ENCODE peak calls at places on chromosomes 13 and 19, in seven cellular contexts. J is transverse colon, A is adrenal gland, Q is GM13977, Y is left lung, N is mesothelial cell of epicardium, G is breast epithelium. C is an unnamed sample.

GRCh38 chr13:30113983-30114491 is 193.3 kb downstream of the KATNAL1 start:
- DNase-seq in J (peak), A (peak), Q (no peak), Y (peak), N (no peak), G (no peak), C (no peak)

GRCh38 chr19:35565016-35565856 is 1.8 kb upstream of the ATP4A start:
- DNase-seq in J (no peak), A (peak), Q (no peak), Y (no peak), N (no peak), G (no peak), C (no peak)

GRCh38 chr19:10061717-10062310 is 24.3 kb upstream of the SHFL start:
- DNase-seq in J (no peak), A (no peak), Q (no peak), Y (no peak), N (no peak), G (no peak), C (no peak)

GRCh38 chr19:54030895-54031586 is 32.7 kb downstream of the VSTM1 start:
- DNase-seq in J (no peak), A (no peak), Q (peak), Y (no peak), N (no peak), G (no peak), C (no peak)

GRCh38 chr19:45528744-45529453 is 21.6 kb downstream of the VASP start:
- DNase-seq in J (peak), A (peak), Q (no peak), Y (no peak), N (peak), G (peak), C (no peak)

GRCh38 chr13:93450226-93450625 is 223.6 kb downstream of the GPC6 start:
- DNase-seq in J (no peak), A (no peak), Q (no peak), Y (no peak), N (no peak), G (no peak), C (no peak)

GRCh38 chr13:100880166-100880565 is 205.6 kb upstream of the TMTC4 start:
- DNase-seq in J (no peak), A (no peak), Q (no peak), Y (no peak), N (no peak), G (no peak), C (no peak)

GRCh38 chr19:48095637-48096175 is 14.9 kb downstream of the PLA2G4C start:
- DNase-seq in J (no peak), A (no peak), Q (no peak), Y (no peak), N (no peak), G (no peak), C (no peak)

GRCh38 chr13:111005364-111005763 is 90.5 kb upstream of the ANKRD10 start:
- DNase-seq in J (no peak), A (no peak), Q (no peak), Y (no peak), N (no peak), G (no peak), C (no peak)

GRCh38 chr13:111663505-111663904 is 343.1 kb downstream of the TEX29 start:
- DNase-seq in J (no peak), A (no peak), Q (no peak), Y (no peak), N (no peak), G (no peak), C (no peak)

GRCh38 chr19:46478356-46478986 is 7.1 kb upstream of the PNMA8A start:
- DNase-seq in J (no peak), A (no peak), Q (no peak), Y (no peak), N (no peak), G (no peak), C (no peak)

GRCh38 chr19:46772170-46773017 is 16.0 kb downstream of the SLC1A5 start:
- DNase-seq in J (no peak), A (no peak), Q (no peak), Y (no peak), N (no peak), G (no peak), C (no peak)

GRCh38 chr13:51978836-51979556 is 32.3 kb downstream of the ATP7B start:
- DNase-seq in J (peak), A (no peak), Q (no peak), Y (no peak), N (no peak), G (no peak), C (no peak)

GRCh38 chr13:26584713-26585112 is 27.2 kb downstream of the WASF3 start:
- DNase-seq in J (no peak), A (no peak), Q (no peak), Y (no peak), N (no peak), G (no peak), C (no peak)

GRCh38 chr13:112953591-112954487 is 15.2 kb upstream of the MCF2L start:
- DNase-seq in J (no peak), A (no peak), Q (no peak), Y (no peak), N (no peak), G (no peak), C (no peak)

GRCh38 chr13:74056829-74057564 is 77.2 kb downstream of the KLF12 start:
- DNase-seq in J (no peak), A (no peak), Q (no peak), Y (no peak), N (no peak), G (no peak), C (no peak)

GRCh38 chr13:40790232-40790631 is 821 bp downstream of the SLC25A15 start:
- DNase-seq in J (no peak), A (no peak), Q (no peak), Y (no peak), N (no peak), G (no peak), C (no peak)

GRCh38 chr19:7549749-7550148 is 14.2 kb downstream of the PNPLA6 start:
- DNase-seq in J (no peak), A (no peak), Q (no peak), Y (no peak), N (no peak), G (no peak), C (no peak)

GRCh38 chr19:36686365-36687213 is 823 bp upstream of the ZNF567 start:
- DNase-seq in J (peak), A (peak), Q (peak), Y (no peak), N (no peak), G (no peak), C (no peak)

GRCh38 chr13:27665333-27665732 is 43.6 kb downstream of the POLR1D start:
- DNase-seq in J (no peak), A (no peak), Q (no peak), Y (no peak), N (no peak), G (no peak), C (no peak)

GRCh38 chr19:58569943-58570670 is 3.0 kb downstream of the MZF1 start:
- DNase-seq in J (peak), A (peak), Q (no peak), Y (peak), N (no peak), G (no peak), C (no peak)

GRCh38 chr13:95641961-95642621 is 2.4 kb downstream of the DZIP1 start:
- DNase-seq in J (peak), A (no peak), Q (peak), Y (no peak), N (peak), G (no peak), C (no peak)

GRCh38 chr13:32299893-32300292 is 15.3 kb downstream of the ZAR1L start:
- DNase-seq in J (no peak), A (no peak), Q (no peak), Y (no peak), N (no peak), G (no peak), C (no peak)

GRCh38 chr19:2494084-2494446 is 18.1 kb downstream of the GADD45B start:
- DNase-seq in J (no peak), A (no peak), Q (peak), Y (no peak), N (no peak), G (no peak), C (no peak)

GRCh38 chr19:18322759-18323460 is at the start of gene LSM4:
- DNase-seq in J (peak), A (peak), Q (peak), Y (peak), N (peak), G (peak), C (peak)
- TF ChIP-seq CTCF in J (no peak), A (no peak), Q (peak), Y (no peak), N (no peak), G (no peak), C (peak)

DNA sequence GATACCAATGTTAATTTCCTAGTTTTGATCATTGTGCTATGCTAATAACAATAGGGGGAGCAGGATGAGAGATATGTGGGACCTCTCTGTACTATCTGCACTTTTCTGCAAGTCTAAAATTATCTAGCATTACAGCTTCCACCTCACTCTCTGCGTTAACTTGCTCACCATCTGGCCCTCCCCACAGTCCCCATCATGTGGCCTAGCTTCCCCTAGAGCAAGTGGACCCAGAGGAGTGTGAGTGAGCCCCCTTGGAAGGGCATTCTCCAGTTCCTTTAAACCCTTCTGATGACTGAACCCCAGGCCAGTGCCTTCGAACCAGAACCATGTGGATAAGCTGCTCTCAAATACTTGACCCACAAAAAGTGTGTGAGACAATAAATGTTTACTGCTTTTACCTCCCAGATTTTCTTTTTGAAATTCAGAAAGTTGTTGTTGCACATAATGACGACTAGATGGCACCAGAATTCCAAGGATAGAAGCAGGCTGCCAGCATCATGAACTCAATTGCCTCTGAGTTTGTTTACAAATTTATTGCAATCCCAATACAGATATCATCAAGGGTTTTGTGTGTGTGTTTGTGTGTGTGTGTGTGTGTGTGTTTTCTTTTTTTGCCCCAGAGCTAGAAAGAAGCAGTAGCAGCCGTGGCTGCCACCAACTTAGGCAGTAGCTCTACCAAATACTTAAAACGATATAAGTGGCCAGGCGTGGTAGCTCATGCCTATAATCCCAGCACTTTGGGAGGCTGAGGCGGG is 49.0 kb upstream of the ZNF780A start:
- DNase-seq in J (no peak), A (no peak), Q (peak), Y (no peak), N (no peak), G (no peak), C (no peak)
- TF ChIP-seq CTCF in J (peak), A (peak), Q (peak), Y (peak), N (peak), G (no peak), C (peak)

GRCh38 chr13:103308700-103309099 is 242.5 kb upstream of the SLC10A2 start:
- DNase-seq in J (no peak), A (no peak), Q (no peak), Y (no peak), N (no peak), G (no peak), C (no peak)
- TF ChIP-seq CTCF in J (no peak), A (no peak), Q (no peak), Y (no peak), N (no peak), G (no peak), C (no peak)

DNA sequence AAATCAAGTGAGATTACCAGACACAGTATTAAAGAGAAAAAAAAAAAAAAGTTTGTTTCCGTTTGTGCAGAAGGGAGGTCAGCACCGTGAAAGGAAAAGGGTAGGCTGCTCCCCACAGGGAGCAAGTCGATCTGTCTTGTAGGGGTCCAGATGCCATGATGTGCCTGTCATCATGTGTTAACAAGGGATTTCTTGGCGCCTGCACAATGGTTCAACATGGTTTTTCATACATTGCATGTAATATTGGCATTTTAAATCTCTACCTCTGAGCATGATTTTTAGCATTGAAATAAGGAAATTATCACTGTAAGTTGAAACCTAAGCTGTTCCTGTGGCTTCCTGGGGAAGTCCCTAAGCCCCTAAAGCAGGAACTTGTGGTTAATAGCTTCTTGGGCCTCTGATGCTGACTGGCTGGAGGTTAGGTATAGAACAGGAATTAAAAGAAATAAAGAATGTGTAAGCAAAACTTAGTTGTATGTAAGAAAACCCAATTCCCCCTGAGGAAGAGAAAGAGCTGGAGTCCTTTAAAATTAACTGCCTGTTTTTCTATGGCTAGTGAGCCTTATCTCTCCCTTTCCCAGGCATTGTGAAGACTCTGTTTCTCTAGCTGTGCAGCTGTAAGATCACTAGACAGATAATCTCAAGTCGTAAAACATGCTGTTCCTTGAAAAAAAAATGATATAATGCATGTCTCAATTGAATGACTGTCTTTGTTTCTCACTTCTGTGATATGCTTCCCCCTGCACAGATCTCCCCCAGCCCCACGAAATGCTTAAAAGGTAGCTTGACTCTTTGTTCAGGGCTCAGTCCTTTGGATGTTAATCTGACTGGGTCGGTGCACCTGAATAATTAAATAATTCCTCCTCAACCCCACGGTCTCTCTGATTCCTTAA is 7.4 kb upstream of the FCGBP start:
- DNase-seq in J (peak), A (no peak), Q (peak), Y (no peak), N (no peak), G (no peak), C (no peak)
- TF ChIP-seq CTCF in J (no peak), A (no peak), Q (no peak), Y (no peak), N (no peak), G (no peak), C (no peak)

GRCh38 chr19:14361824-14362223 is 19.4 kb upstream of the ADGRE5 start:
- DNase-seq in J (no peak), A (no peak), Q (peak), Y (no peak), N (no peak), G (no peak), C (no peak)
- TF ChIP-seq CTCF in J (no peak), A (no peak), Q (peak), Y (no peak), N (no peak), G (no peak), C (no peak)

DNA sequence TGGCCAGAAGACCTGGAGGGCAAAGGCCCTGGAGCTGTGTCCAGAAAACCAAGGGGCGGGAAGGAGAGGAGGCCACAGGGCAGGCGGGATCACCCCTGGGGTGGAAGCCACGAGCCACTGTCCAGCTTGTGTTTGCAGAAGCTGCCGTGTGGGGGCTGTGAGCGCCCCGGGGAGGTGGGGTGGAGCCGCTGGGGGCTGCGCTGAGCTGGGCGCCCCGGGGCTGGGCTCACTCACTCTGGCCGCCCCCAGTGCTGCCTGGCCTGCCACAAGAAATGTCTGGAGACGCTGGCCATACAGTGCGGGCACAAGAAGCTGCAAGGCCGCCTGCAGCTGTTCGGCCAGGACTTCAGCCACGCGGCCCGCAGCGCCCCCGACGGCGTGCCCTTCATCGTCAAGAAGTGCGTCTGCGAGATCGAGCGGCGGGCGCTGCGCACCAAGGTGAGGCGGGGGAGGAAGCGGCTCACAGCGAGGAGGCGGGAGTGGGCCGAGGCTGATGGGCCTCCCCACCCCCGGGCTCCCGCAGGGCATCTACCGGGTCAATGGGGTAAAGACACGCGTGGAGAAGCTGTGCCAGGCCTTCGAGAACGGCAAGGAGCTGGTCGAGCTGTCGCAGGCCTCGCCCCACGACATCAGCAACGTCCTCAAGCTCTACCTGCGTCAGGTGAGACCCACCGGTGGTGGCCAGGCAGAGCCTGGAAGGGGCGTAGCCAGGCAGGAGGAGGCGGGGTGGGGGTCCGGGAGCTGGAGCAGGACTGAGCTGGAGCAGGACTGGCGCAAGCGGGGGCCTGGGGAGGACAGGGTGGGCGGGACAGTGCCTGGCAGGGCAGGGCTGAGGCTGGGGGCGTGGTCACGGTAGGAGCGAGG is 13.6 kb downstream of the POLR2E start:
- DNase-seq in J (no peak), A (no peak), Q (no peak), Y (no peak), N (no peak), G (no peak), C (no peak)
- TF ChIP-seq CTCF in J (no peak), A (no peak), Q (no peak), Y (no peak), N (no peak), G (no peak), C (peak)

GRCh38 chr13:33510350-33510749 is 224.8 kb upstream of the STARD13 start:
- DNase-seq in J (no peak), A (no peak), Q (no peak), Y (no peak), N (no peak), G (no peak), C (no peak)
- TF ChIP-seq CTCF in J (no peak), A (no peak), Q (no peak), Y (no peak), N (no peak), G (no peak), C (no peak)

DNA sequence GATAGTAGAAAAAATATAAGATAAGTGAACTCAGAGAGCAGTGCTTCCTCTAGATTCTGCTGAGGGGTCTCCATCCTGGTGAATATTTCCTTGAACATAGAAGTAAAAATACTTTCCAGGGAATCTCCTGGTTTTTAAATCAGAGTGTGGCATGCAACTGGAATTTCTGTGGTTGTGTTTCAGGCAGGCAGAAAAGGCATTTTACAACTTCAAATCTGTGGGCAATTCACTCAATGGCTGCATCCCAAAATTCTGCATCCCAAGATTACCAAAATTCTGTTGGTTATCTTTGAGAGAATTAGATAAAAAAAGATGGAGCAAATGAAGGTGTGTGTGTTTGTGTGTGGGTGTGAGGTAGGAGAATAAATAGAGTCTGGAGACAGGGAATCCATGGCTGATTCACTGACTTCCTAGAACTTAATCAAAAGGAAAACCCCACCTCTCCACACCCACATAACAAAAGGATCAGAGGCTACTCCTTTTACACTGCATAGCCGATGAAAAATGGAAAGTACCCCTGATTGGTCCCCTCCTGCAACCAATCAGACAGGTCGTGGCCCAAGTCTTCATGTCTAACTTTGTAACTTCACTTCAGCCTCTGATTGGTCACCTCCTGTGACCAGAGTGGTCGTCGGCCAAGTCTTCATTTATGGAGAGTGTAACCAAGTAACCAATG is 112.9 kb downstream of the DLEU7 start:
- DNase-seq in J (no peak), A (no peak), Q (no peak), Y (no peak), N (no peak), G (no peak), C (no peak)
- TF ChIP-seq CTCF in J (no peak), A (no peak), Q (no peak), Y (no peak), N (no peak), G (no peak), C (no peak)

DNA sequence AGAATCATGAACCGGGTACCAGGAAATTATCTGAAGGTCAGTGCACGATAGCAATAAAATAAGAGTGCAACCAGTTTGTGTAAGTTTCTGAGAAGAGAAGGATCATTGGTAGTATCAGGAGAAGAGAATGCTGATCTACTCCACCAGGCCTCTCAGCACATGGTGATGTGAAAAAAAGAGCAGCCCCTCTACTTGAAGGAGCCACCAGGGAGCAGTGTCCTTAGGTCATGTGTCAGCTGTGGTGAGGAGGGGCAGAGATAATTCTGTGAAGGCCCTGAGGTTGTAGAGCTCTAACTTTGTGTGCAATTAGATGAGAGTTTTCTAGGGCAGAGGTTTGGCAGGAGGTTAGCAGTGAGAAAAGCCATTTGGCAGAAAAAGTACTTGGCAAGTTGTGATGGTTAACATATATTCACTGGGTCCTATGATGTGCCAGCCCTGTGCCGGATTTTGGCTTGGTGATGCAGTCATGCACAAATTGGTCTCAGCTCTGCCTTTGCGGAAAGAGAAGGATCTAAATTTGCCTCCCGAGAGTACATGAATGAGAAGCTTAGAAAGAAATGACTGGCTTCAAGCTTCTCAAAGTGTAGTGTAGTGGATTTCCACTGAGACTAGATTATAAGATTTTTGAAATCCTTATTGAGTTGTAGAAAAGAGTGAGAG is 19.2 kb upstream of the ZC3H13 start:
- DNase-seq in J (no peak), A (no peak), Q (peak), Y (no peak), N (no peak), G (no peak), C (no peak)
- TF ChIP-seq CTCF in J (no peak), A (no peak), Q (peak), Y (no peak), N (no peak), G (no peak), C (no peak)

C was measured in neural crest cell.